ENCODE peak calls at places on chromosomes 7 and 10, in six cellular contexts. W is left lung; G is uterus; L is aorta; Z is colonic mucosa; V is CD8-positive, alpha-beta memory T cell. S is an unnamed sample.

GRCh38 chr7:121041516-121042148 is 53.1 kb downstream of the CPED1 start:
- DNase-seq in L (no peak), Z (no peak), W (no peak), G (no peak), V (no peak), S (no peak)

GRCh38 chr7:136953386-136953785 is 84.9 kb downstream of the CHRM2 start:
- DNase-seq in W (no peak), V (no peak), Z (no peak), G (no peak), L (no peak), S (no peak)

GRCh38 chr10:68327889-68328786 is 3.7 kb upstream of the HNRNPH3 start:
- DNase-seq in L (no peak), G (no peak), V (no peak), W (no peak), Z (no peak), S (no peak)

GRCh38 chr7:91876391-91877133 is 3.9 kb downstream of the MTERF1 start:
- DNase-seq in L (no peak), G (no peak), V (no peak), Z (no peak), W (no peak), S (no peak)

GRCh38 chr10:10967029-10967428 is 50.6 kb upstream of the CELF2 start:
- DNase-seq in W (no peak), L (no peak), V (no peak), Z (peak; percentile 20), G (no peak), S (peak; percentile 22)

GRCh38 chr10:58385784-58386112 is 538 bp downstream of the TFAM start:
- DNase-seq in L (peak; percentile 67), W (peak; percentile 73), Z (peak; percentile 64), V (no peak), G (peak; percentile 16), S (peak; percentile 63)

GRCh38 chr7:50068026-50068425 is 25.0 kb downstream of the ZPBP start:
- DNase-seq in G (no peak), V (no peak), Z (peak; percentile 27), W (no peak), L (no peak), S (no peak)

GRCh38 chr7:72493850-72494661 is 81.9 kb upstream of the CALN1 start:
- DNase-seq in Z (peak; percentile 70), V (no peak), W (peak; percentile 72), G (no peak), L (no peak), S (peak; percentile 52)

GRCh38 chr10:93595378-93596288 is 5.4 kb downstream of the RBP4 start:
- DNase-seq in G (no peak), L (no peak), V (no peak), Z (no peak), W (no peak), S (no peak)

GRCh38 chr10:33509231-33509871 is 174.9 kb upstream of the NRP1 start:
- DNase-seq in Z (no peak), V (no peak), L (peak; percentile 73), G (peak; percentile 56), W (no peak), S (no peak)

GRCh38 chr7:77157446-77157845 is 35.0 kb downstream of the CCDC146 start:
- DNase-seq in G (no peak), W (no peak), V (no peak), L (no peak), Z (no peak), S (no peak)

GRCh38 chr10:34940436-34940835 is 125.3 kb upstream of the PARD3 start:
- DNase-seq in L (peak; percentile 14), V (no peak), Z (no peak), G (no peak), W (no peak), S (no peak)

GRCh38 chr7:36021367-36021766 is 131.7 kb upstream of the EEPD1 start:
- DNase-seq in V (no peak), G (no peak), W (no peak), Z (no peak), L (no peak), S (no peak)

GRCh38 chr7:131151034-131151433 is 176.6 kb upstream of the MKLN1 start:
- DNase-seq in W (no peak), Z (no peak), V (no peak), G (no peak), L (no peak), S (no peak)

GRCh38 chr7:27170936-27171635 is 3.0 kb downstream of the HOXA10 start:
- DNase-seq in L (peak; percentile 76), Z (no peak), W (no peak), V (no peak), G (peak; percentile 31), S (peak; percentile 63)

GRCh38 chr10:35739998-35740397 is 97.9 kb upstream of the FZD8 start:
- DNase-seq in V (no peak), Z (no peak), G (no peak), L (no peak), W (no peak), S (no peak)

GRCh38 chr10:131803863-131804425 is 96.9 kb upstream of the PPP2R2D start:
- DNase-seq in L (peak; percentile 49), V (no peak), G (no peak), Z (peak; percentile 8), W (no peak), S (no peak)

GRCh38 chr7:142327555-142327954 is 69.7 kb upstream of the PRSS58 start:
- DNase-seq in Z (no peak), V (no peak), G (no peak), W (no peak), L (no peak), S (no peak)

GRCh38 chr10:132397671-132398565 is 918 bp downstream of the PWWP2B start:
- DNase-seq in Z (peak; percentile 67), V (no peak), W (peak; percentile 85), G (no peak), L (no peak), S (peak; percentile 84)

GRCh38 chr7:30713397-30713796 is 31.1 kb upstream of the CRHR2 start:
- DNase-seq in L (peak; percentile 24), G (no peak), W (no peak), Z (no peak), V (no peak), S (no peak)

GRCh38 chr10:27157150-27157549 is 2.0 kb downstream of the MASTL start:
- DNase-seq in G (no peak), L (no peak), Z (no peak), V (no peak), W (no peak), S (no peak)

GRCh38 chr7:82325416-82325815 is 118.2 kb downstream of the CACNA2D1 start:
- DNase-seq in G (no peak), L (no peak), W (no peak), Z (no peak), V (no peak), S (no peak)

GRCh38 chr10:113273151-113273876 is 279.5 kb upstream of the HABP2 start:
- DNase-seq in Z (peak; percentile 25), G (no peak), V (no peak), W (peak; percentile 81), L (no peak), S (peak; percentile 33)

GRCh38 chr7:157482011-157482410 is 145.2 kb downstream of the DNAJB6 start:
- DNase-seq in G (no peak), V (no peak), W (no peak), Z (no peak), L (peak; percentile 4), S (no peak)

GRCh38 chr7:157482517-157483120 is 145.8 kb downstream of the DNAJB6 start:
- DNase-seq in V (no peak), W (no peak), L (no peak), Z (no peak), G (no peak), S (no peak)

GRCh38 chr7:157483971-157484410 is 147.2 kb downstream of the DNAJB6 start:
- DNase-seq in L (peak; percentile 64), G (no peak), W (peak; percentile 68), V (no peak), Z (no peak), S (no peak)

GRCh38 chr7:157484411-157485081 is 147.7 kb downstream of the DNAJB6 start:
- DNase-seq in G (no peak), W (peak; percentile 69), L (peak; percentile 62), Z (no peak), V (no peak), S (no peak)

DNA sequence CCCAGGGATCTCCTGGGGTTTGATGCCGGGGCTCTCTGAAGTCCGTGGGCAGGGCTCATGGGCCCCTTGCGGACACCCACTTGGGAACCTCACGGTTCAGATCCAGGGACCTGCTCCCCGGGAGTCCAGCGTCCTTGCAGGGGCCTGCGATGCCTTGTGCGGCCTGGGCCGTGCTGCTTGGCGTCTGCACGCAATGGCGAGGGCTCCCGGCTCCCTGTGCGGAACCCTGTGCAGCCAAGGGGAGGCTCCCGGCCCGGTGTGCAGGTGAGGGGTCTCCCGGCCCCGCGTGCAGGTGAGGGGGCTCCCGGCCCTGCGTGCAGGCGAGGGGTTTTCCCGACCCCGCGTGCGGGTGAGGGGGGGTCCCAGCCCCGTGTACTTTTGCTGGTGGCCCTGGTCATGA is 146.7 kb downstream of the DNAJB6 start:
- DNase-seq in V (no peak), Z (no peak), G (no peak), L (peak; percentile 77), W (peak; percentile 83), S (no peak)
- H3K9me3 ChIP-seq in V (no peaks in the 10 kb centered on the region), Z (no peaks in the 10 kb centered on the region), G (no peaks in the 10 kb centered on the region), L (no peaks in the 10 kb centered on the region), W (no peaks in the 10 kb centered on the region), S (no peaks in the 10 kb centered on the region)

GRCh38 chr7:42071372-42072261 is 165.4 kb downstream of the GLI3 start:
- DNase-seq in V (no peak), L (no peak), W (no peak), G (no peak), Z (no peak), S (no peak)

GRCh38 chr7:42076870-42077269 is 160.1 kb downstream of the GLI3 start:
- DNase-seq in W (no peak), G (no peak), L (no peak), Z (no peak), V (no peak), S (no peak)

GRCh38 chr7:42070068-42070467 is 166.9 kb downstream of the GLI3 start:
- DNase-seq in Z (no peak), V (no peak), W (no peak), L (no peak), G (no peak), S (no peak)

GRCh38 chr7:42077276-42078135 is 159.5 kb downstream of the GLI3 start:
- DNase-seq in G (no peak), W (no peak), L (no peak), V (no peak), Z (no peak), S (no peak)

GRCh38 chr7:42074079-42074478 is 162.9 kb downstream of the GLI3 start:
- DNase-seq in G (no peak), Z (no peak), V (no peak), L (no peak), W (no peak), S (no peak)
- H3K4me1 ChIP-seq in G (peaks cover 4% of the 10 kb centered on the region), Z (no peaks in the 10 kb centered on the region), V (no peaks in the 10 kb centered on the region), L (no peaks in the 10 kb centered on the region), W (no peaks in the 10 kb centered on the region), S (no peaks in the 10 kb centered on the region)

GRCh38 chr10:122222638-122223037 is 48.5 kb upstream of the BTBD16 start:
- DNase-seq in W (no peak), Z (no peak), V (no peak), G (no peak), L (peak; percentile 48), S (no peak)
- H3K36me3 ChIP-seq in W (peaks cover 94% of the 10 kb centered on the region), Z (peaks cover 1% of the 10 kb centered on the region), V (no peaks in the 10 kb centered on the region), G (no peaks in the 10 kb centered on the region), L (peaks cover 4% of the 10 kb centered on the region), S (no peaks in the 10 kb centered on the region)

DNA sequence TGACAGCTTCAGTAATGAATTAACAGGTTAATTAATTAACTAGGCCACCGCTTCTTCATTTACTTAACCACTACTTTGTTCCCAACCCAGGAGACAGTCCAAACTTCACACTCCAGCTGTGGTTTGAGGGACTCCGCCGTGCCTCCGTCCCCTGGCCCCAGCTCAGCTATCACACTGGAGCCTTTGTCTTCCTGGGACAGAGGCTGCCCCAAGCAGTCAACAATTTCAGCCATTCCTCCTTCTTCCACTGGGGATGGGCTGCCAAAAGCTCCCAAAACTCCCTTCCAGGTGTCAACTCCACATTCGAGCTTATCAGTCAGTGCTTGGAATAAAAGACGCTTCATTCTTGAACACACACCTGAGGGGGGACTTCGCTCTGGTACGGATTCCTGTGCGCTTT is 65.8 kb downstream of the FGFR2 start:
- DNase-seq in V (no peak), L (no peak), G (no peak), Z (no peak), W (no peak), S (no peak)
- H3K9me3 ChIP-seq in V (no peaks in the 10 kb centered on the region), L (no peaks in the 10 kb centered on the region), G (no peaks in the 10 kb centered on the region), Z (no peaks in the 10 kb centered on the region), W (no peaks in the 10 kb centered on the region), S (no peaks in the 10 kb centered on the region)